ENCODE peak calls at places on chromosomes 13 and 19, in ten cellular contexts. M is endothelial cell of umbilical vein; C is psoas muscle; Q is neuronal stem cell; R is neural progenitor cell; G is CD8-positive, alpha-beta T cell; S is aorta; O is stomach; V is tibial artery; Z is endodermal cell. A is an unnamed sample.

GRCh38 chr13:42660367-42660965 is 86.5 kb downstream of the TNFSF11 start:
- DNase-seq in M (no peak), C (no peak), Q (no peak), R (no peak), G (no peak), S (no peak), O (no peak), V (no peak), Z (no peak), A (no peak)

GRCh38 chr19:1237754-1238372 is at the start of gene CBARP:
- DNase-seq in M (no peak), C (no peak), Q (no peak), R (peak; percentile 89), G (no peak), S (no peak), O (no peak), V (no peak), Z (peak; percentile 83), A (no peak)

GRCh38 chr19:33628921-33629825 is 7.4 kb downstream of the CHST8 start:
- DNase-seq in M (no peak), C (no peak), Q (no peak), R (no peak), G (no peak), S (no peak), O (no peak), V (no peak), Z (no peak), A (no peak)

GRCh38 chr13:93361703-93362102 is 135.1 kb downstream of the GPC6 start:
- DNase-seq in M (no peak), C (no peak), Q (no peak), R (no peak), G (no peak), S (no peak), O (no peak), V (no peak), Z (no peak), A (no peak)

GRCh38 chr13:72565893-72566292 is 161.5 kb downstream of the MZT1 start:
- DNase-seq in M (peak; percentile 25), C (no peak), Q (peak; percentile 5), R (peak; percentile 65), G (no peak), S (no peak), O (no peak), V (no peak), Z (no peak), A (no peak)

GRCh38 chr19:14106840-14107239 is 10.7 kb downstream of the PRKACA start:
- DNase-seq in M (no peak), C (no peak), Q (no peak), R (no peak), G (no peak), S (no peak), O (no peak), V (no peak), Z (no peak), A (no peak)

GRCh38 chr13:105446197-105446596 is 1089.3 kb downstream of the EFNB2 start:
- DNase-seq in M (no peak), C (no peak), Q (no peak), R (no peak), G (no peak), S (no peak), O (no peak), V (no peak), Z (no peak), A (no peak)

GRCh38 chr13:50626031-50626643 is 217.4 kb downstream of the DLEU7 start:
- DNase-seq in M (no peak), C (no peak), Q (no peak), R (no peak), G (no peak), S (no peak), O (no peak), V (no peak), Z (no peak), A (no peak)

GRCh38 chr19:39696418-39696817 is 7.9 kb upstream of the LGALS14 start:
- DNase-seq in M (no peak), C (no peak), Q (no peak), R (no peak), G (no peak), S (no peak), O (no peak), V (no peak), Z (no peak), A (no peak)

GRCh38 chr13:36778083-36778671 is 40.8 kb upstream of the RFXAP start:
- DNase-seq in M (no peak), C (no peak), Q (peak; percentile 71), R (peak; percentile 91), G (no peak), S (no peak), O (no peak), V (no peak), Z (peak; percentile 89), A (no peak)

GRCh38 chr13:27274631-27275030 is 4.0 kb downstream of the RASL11A start:
- DNase-seq in M (no peak), C (no peak), Q (no peak), R (no peak), G (no peak), S (no peak), O (no peak), V (no peak), Z (no peak), A (no peak)

GRCh38 chr13:50080856-50081105 is 65.5 kb downstream of the KCNRG start:
- DNase-seq in M (peak; percentile 59), C (no peak), Q (peak; percentile 27), R (no peak), G (no peak), S (no peak), O (no peak), V (no peak), Z (no peak), A (no peak)

DNA sequence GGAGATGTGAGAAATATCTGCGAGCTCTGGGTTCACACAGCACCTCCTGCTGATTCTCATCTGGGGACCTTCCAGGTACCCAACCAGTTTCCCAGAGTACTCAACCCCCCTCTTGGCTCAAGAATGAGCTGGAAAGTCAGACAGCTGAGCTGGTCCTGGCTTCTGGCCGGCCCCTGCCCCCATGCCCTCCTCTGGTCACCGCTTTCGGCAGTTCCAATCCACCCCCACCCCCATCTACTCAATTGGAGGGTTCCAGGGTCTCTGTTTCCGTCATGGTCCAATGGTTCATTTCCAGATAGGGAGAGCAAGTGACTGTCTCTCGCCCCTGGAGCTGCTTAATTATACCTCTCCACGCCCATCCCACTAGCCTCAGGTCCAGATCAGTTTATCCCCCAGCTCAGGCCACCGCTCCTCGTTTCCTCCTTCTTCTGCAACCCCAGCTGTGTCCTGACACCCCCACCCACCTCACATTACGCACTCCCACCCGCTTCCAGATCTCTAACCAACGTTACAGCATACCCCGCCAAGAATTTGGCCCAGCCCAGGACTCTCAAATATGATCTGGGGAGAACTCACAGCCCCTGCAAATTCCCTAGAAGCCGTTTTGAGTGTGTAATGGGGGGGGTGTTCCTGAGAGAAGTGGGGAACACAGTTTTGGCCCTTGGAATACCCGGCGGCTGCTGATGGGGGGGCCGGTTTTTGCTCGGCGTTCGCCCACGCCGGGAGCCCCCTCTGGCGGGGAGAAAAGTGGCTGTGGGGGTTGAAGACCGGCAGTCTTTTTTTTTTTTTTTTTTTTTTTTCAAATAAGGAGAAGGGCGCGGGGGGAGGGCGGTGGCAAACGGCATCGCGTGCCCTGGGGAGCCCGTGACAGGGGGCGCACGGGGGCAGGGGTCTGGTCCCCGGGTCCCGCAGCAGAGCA is 1.8 kb upstream of the PDE4A start:
- DNase-seq in M (no peak), C (no peak), Q (peak; percentile 62), R (peak; percentile 68), G (no peak), S (no peak), O (no peak), V (no peak), Z (peak; percentile 72), A (no peak)
- H3K4me3 ChIP-seq in M (no peak overlapping the region), C (peak overlapping the region; percentile 40), Q (peak overlapping the region; percentile 50), R (peak overlapping the region; percentile 59), G (peak overlapping the region; percentile 9), S (no peak overlapping the region), O (peak overlapping the region; percentile 22), V (no peak overlapping the region), Z (no peak overlapping the region), A (no peak overlapping the region)

DNA sequence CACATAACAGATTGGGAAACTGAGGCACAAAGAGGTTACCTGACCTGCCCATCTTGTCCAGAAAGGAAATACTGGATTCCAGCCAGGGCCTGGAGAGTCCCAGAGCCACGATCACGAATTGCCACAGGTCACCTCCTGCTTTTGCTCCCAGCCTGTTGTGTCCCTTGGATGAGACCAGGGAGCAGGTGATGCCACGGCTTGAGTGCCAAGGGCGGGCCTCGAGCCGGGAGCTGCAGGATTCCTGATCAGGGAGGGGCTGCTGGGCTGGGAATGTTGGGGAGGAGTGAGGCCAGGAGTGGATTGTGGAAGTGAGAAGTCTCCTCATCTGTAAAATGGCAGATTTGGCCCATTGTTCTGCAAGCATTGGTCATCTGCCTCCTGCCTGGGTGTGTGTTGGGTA is 29.4 kb downstream of the DNM2 start:
- DNase-seq in M (no peak), C (no peak), Q (no peak), R (no peak), G (no peak), S (no peak), O (peak; percentile 58), V (no peak), Z (no peak), A (peak; percentile 44)
- H3K4me1 ChIP-seq in M (peaks cover 30% of the 10 kb centered on the region), C (peaks cover 50% of the 10 kb centered on the region), Q (no peaks in the 10 kb centered on the region), R (no peaks in the 10 kb centered on the region), G (peaks cover 51% of the 10 kb centered on the region), S (no peaks in the 10 kb centered on the region), O (peaks cover 99% of the 10 kb centered on the region), V (no peaks in the 10 kb centered on the region), Z (no peaks in the 10 kb centered on the region), A (peaks cover 75% of the 10 kb centered on the region)

DNA sequence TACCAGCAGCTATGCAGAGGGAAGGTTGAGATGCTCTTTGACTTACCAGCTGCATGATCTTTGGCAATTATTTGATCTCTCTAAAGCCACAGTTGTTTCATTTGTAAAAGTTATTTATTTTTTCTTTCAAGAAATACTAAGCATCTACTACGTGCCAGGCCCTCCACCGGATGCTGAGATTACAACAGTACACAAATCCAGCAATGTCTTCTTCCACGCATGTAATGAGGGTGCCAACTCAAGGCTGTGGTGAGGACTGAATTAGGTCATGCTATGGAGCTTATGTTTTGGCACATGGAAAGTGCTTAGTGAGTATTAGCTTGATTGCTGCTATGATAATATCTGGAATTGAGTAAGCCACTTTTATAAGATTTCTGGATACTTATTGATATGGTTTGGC is 358.2 kb downstream of the IRS2 start:
- DNase-seq in M (no peak), C (no peak), Q (no peak), R (no peak), G (no peak), S (no peak), O (no peak), V (no peak), Z (no peak), A (no peak)
- H3K9me3 ChIP-seq in M (no peaks in the 10 kb centered on the region), C (no peaks in the 10 kb centered on the region), Q (peaks cover 7% of the 10 kb centered on the region), R (no peaks in the 10 kb centered on the region), G (no peaks in the 10 kb centered on the region), S (peaks cover 2% of the 10 kb centered on the region), O (peaks cover 7% of the 10 kb centered on the region), V (no peaks in the 10 kb centered on the region), Z (peaks cover 27% of the 10 kb centered on the region), A (no peaks in the 10 kb centered on the region)

DNA sequence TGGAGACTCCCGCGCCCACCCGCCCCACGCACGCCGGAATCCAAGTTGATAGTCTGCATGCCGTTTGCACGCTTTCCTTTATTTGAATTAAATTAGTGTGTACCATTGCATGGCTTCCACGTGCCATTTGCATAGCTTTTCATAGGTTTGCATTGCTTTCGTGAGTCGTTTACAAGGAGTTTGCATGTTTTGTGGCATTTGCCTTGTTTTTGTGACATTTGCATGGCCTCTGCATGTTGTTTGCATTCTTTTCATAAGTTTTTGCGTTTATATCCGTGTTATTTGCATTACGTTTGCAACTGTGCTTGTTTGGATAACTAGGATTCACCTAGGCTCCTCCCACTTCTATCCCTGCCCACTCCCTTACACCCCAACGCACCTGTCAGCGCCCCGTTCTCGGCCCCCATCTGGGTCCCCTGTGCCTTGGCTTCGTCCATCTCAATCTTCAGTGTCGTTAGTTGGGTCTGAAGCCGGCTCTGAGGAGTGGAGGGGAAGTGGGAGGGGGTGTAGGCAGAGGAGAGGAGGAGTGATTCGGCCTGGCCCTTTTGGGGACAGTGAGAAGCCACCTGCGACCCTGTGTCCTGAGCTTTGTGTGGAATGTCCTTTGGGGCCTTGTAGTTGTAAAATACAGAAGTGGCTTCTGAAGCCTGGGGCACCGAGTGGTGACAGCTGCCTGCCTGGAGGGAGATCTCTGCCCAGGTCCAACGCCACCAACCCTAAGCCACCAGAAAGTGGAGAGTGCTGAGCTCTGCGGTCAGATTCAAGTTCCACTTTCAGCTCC is 2.4 kb downstream of the CCDC194 start:
- DNase-seq in M (no peak), C (no peak), Q (no peak), R (peak; percentile 31), G (no peak), S (no peak), O (no peak), V (no peak), Z (peak; percentile 64), A (no peak)
- H3K4me3 ChIP-seq in M (no peak overlapping the region), C (peak overlapping the region; percentile 52), Q (peak overlapping the region; percentile 53), R (peak overlapping the region; percentile 63), G (peak overlapping the region; percentile 63), S (no peak overlapping the region), O (peak overlapping the region; percentile 47), V (peak overlapping the region; percentile 52), Z (peak overlapping the region; percentile 75), A (no peak overlapping the region)

A was measured in pancreas.